ENCODE peak calls at places on chromosomes 12 and 14, in ten cellular contexts. A, K, O, S, M, L, C, Y, T and D are unnamed samples.

GRCh38 chr12:49049566-49050224 is 10.9 kb downstream of the KMT2D start:
- DNase-seq in K (peak; percentile 94), A (no peak), M (no peak), T (no peak), S (no peak), L (peak; percentile 76), Y (no peak), C (peak; percentile 50), O (no peak), D (no peak)

GRCh38 chr12:4196805-4197420 is 76.6 kb upstream of the CCND2 start:
- DNase-seq in C (no peak), K (no peak), S (no peak), M (no peak), O (no peak), Y (no peak), L (no peak), A (no peak), T (peak; percentile 72), D (no peak)

GRCh38 chr12:116547955-116548471 is 11.2 kb upstream of the MAP1LC3B2 start:
- DNase-seq in Y (no peak), A (no peak), M (no peak), K (no peak), C (no peak), L (peak; percentile 55), O (no peak), S (no peak), T (no peak), D (no peak)

GRCh38 chr12:121110211-121110940 is 22.3 kb upstream of the P2RX7 start:
- DNase-seq in S (peak; percentile 75), K (no peak), M (peak; percentile 26), L (peak; percentile 61), A (peak; percentile 47), C (peak; percentile 56), T (no peak), O (peak; percentile 74), Y (peak; percentile 72), D (no peak)

GRCh38 chr12:94575024-94575423 is 75.3 kb downstream of the TMCC3 start:
- DNase-seq in C (no peak), K (no peak), T (no peak), M (no peak), O (no peak), L (no peak), Y (no peak), A (no peak), S (no peak), D (no peak)

GRCh38 chr12:46386877-46387629 is 14.5 kb upstream of the SLC38A2 start:
- DNase-seq in T (no peak), Y (no peak), M (peak; percentile 62), S (no peak), K (no peak), A (no peak), C (peak; percentile 54), L (peak; percentile 78), O (peak; percentile 47), D (no peak)

GRCh38 chr12:2924019-2924418 is 33.3 kb downstream of the TULP3 start:
- DNase-seq in C (no peak), A (no peak), Y (no peak), O (no peak), L (peak; percentile 68), T (no peak), K (peak; percentile 35), S (no peak), M (peak; percentile 74), D (no peak)

GRCh38 chr12:1642513-1642912 is 13.5 kb downstream of the WNT5B start:
- DNase-seq in L (no peak), T (no peak), A (no peak), Y (no peak), C (no peak), K (no peak), M (no peak), S (no peak), O (no peak), D (no peak)

GRCh38 chr12:6532051-6532926 is 2.0 kb upstream of the GAPDH start:
- DNase-seq in K (peak; percentile 89), C (peak; percentile 61), O (peak; percentile 94), A (peak; percentile 61), T (no peak), S (peak; percentile 65), L (peak; percentile 99), M (peak; percentile 62), Y (peak; percentile 55), D (no peak)
- TF ChIP-seq POLR2A in K (peak; percentile 52), C (peak; percentile 31), O (peak; percentile 58), A (peak; percentile 33), T (peak; percentile 1), S (peak; percentile 60), L (peak; percentile 74), M (no peak), Y (no peak), D (no peak)

DNA sequence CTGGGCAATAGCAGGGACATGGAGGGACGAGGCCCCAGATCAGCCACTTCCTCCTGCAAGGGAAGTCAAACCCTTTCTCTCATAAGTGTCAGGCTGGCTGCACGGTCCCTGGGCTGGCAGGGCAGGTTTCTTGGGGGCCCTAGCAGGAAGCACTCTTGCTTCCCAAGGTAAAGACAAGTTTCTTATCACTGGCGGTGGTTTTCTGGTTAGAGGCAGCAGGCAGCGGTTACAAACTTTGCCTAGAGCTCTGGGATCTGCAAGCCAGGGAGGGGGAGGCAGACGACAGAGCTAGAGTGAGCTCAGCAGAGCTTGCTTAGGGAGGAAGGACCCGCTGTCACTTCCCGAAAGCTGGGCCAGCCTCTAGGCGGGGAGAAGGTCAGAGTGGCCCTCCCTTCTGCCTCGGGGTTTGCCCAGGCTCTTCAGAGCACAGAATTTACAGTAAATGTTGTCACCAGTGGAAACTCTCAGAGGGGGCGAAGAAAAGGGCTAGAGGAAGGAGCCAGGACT is 20.4 kb downstream of the BATF start:
- DNase-seq in A (peak; percentile 44), K (no peak), S (peak; percentile 28), L (no peak), C (no peak), T (no peak), Y (peak; percentile 67), O (no peak), M (peak; percentile 51), D (peak; percentile 26)
- TF ChIP-seq POLR2A in A (no peak), K (no peak), S (no peak), L (no peak), C (no peak), T (no peak), Y (no peak), O (no peak), M (no peak), D (no peak)

GRCh38 chr14:95144849-95145248 is 12.5 kb downstream of the DICER1 start:
- DNase-seq in C (no peak), T (no peak), S (no peak), O (no peak), A (no peak), M (no peak), Y (no peak), L (no peak), K (no peak), D (no peak)

GRCh38 chr14:95149441-95149840 is 7.9 kb downstream of the DICER1 start:
- DNase-seq in O (no peak), Y (no peak), C (no peak), K (no peak), L (no peak), T (no peak), S (no peak), A (no peak), M (no peak), D (no peak)

GRCh38 chr14:95147597-95147996 is 9.7 kb downstream of the DICER1 start:
- DNase-seq in S (no peak), K (no peak), A (no peak), Y (no peak), C (no peak), T (no peak), L (no peak), O (no peak), M (no peak), D (no peak)

GRCh38 chr14:95143813-95144620 is 13.3 kb downstream of the DICER1 start:
- DNase-seq in L (peak; percentile 29), M (no peak), O (no peak), T (no peak), K (no peak), Y (no peak), A (no peak), C (no peak), S (no peak), D (no peak)

DNA sequence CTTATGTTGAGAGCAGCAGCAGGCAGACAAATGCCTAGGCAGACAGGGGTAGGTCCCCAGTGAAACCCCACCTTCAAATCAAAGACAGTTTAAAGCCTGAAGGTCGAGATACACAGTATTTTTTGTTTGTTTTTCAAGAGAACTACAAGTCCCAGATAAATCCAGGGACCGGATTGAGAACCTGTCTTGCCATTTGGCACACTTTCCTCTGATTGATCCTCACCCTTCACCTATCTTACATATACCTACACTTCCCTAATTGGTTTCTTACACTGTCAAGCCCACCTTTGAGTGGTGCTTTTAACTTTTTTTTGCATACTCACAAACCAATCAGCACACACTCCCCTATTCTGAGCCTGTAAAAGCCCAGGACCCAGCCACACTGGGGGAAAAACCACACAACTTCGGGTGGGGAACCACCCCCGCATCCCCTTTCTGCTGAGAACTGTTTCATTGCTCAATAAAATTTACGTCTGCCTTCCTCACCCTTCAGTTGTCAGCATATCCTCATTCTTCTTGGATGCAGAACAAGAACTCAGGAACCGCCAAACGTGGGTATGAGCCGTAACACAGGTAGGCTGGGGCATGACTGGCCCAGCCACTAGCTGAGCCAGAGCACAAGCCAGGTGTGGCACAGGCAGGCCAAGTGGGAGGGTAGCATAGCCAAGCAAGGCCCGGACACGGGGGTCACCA is 11.1 kb downstream of the DICER1 start:
- DNase-seq in O (no peak), C (no peak), L (no peak), T (no peak), S (no peak), M (no peak), A (no peak), K (no peak), Y (no peak), D (no peak)
- TF ChIP-seq POLR2A in O (no peak), C (no peak), L (no peak), T (no peak), S (no peak), M (no peak), A (no peak), K (no peak), Y (no peak), D (no peak)

GRCh38 chr12:118060301-118061010 is 523 bp downstream of the WSB2 start:
- DNase-seq in T (no peak), L (no peak), A (no peak), C (peak; percentile 60), O (no peak), Y (peak; percentile 63), M (peak; percentile 40), S (no peak), K (peak; percentile 45), D (no peak)

GRCh38 chr12:118059645-118060275 is 1.2 kb downstream of the WSB2 start:
- DNase-seq in T (no peak), K (no peak), S (no peak), A (no peak), L (peak; percentile 22), M (no peak), O (no peak), Y (no peak), C (no peak), D (no peak)

GRCh38 chr12:118061011-118061875 is at the start of gene WSB2:
- DNase-seq in K (peak; percentile 35), S (peak; percentile 92), A (peak; percentile 40), M (peak; percentile 67), O (peak; percentile 49), C (peak; percentile 84), L (peak; percentile 50), T (peak; percentile 94), Y (peak; percentile 70), D (peak; percentile 8)

GRCh38 chr12:118063567-118064391 is 2.8 kb upstream of the WSB2 start:
- DNase-seq in S (no peak), O (no peak), Y (no peak), K (no peak), T (no peak), A (no peak), L (peak; percentile 52), M (no peak), C (no peak), D (no peak)

GRCh38 chr12:118061876-118062791 is 1.2 kb upstream of the WSB2 start:
- DNase-seq in O (peak; percentile 74), S (peak; percentile 54), T (peak; percentile 91), A (peak; percentile 21), K (peak; percentile 90), M (peak; percentile 28), Y (peak; percentile 45), L (peak; percentile 58), C (peak; percentile 47), D (no peak)
- TF ChIP-seq POLR2A in O (no peak), S (peak; percentile 65), T (no peak), A (peak; percentile 62), K (peak; percentile 29), M (no peak), Y (peak; percentile 32), L (peak; percentile 38), C (no peak), D (peak; percentile 20)